ENCODE peak calls at places on chromosomes 7 and 10, in seven cellular contexts. One of them, this sample, is unnamed.

GRCh38 chr10:75395171-75395954 is 6.2 kb downstream of the ZNF503 start:
- DNase-seq in hepatocyte: peak; percentile 89
- DNase-seq in dorsolateral prefrontal cortex: no peak
- DNase-seq in Panc1: no peak
- DNase-seq in heart right ventricle: peak; percentile 71
- DNase-seq in heart left ventricle: peak; percentile 56
- DNase-seq in fibroblast of mammary gland: peak; percentile 21
- DNase-seq in this sample: no peak

GRCh38 chr10:102665904-102666509 is 21.7 kb downstream of the TRIM8 start:
- DNase-seq in hepatocyte: no peak
- DNase-seq in dorsolateral prefrontal cortex: no peak
- DNase-seq in Panc1: no peak
- DNase-seq in heart right ventricle: no peak
- DNase-seq in heart left ventricle: no peak
- DNase-seq in fibroblast of mammary gland: no peak
- DNase-seq in this sample: no peak

GRCh38 chr7:108592633-108593277 is 23.1 kb downstream of the DNAJB9 start:
- DNase-seq in hepatocyte: peak; percentile 45
- DNase-seq in dorsolateral prefrontal cortex: peak; percentile 51
- DNase-seq in Panc1: no peak
- DNase-seq in heart right ventricle: no peak
- DNase-seq in heart left ventricle: no peak
- DNase-seq in fibroblast of mammary gland: no peak
- DNase-seq in this sample: no peak

GRCh38 chr10:132353456-132354355 is 21.7 kb downstream of the LRRC27 start:
- DNase-seq in hepatocyte: no peak
- DNase-seq in dorsolateral prefrontal cortex: peak; percentile 25
- DNase-seq in Panc1: no peak
- DNase-seq in heart right ventricle: no peak
- DNase-seq in heart left ventricle: no peak
- DNase-seq in fibroblast of mammary gland: no peak
- DNase-seq in this sample: no peak

GRCh38 chr10:78316451-78316931 is 282.8 kb downstream of the RPS24 start:
- DNase-seq in hepatocyte: peak; percentile 53
- DNase-seq in dorsolateral prefrontal cortex: no peak
- DNase-seq in Panc1: no peak
- DNase-seq in heart right ventricle: peak; percentile 49
- DNase-seq in heart left ventricle: no peak
- DNase-seq in fibroblast of mammary gland: peak; percentile 63
- DNase-seq in this sample: peak; percentile 42

GRCh38 chr7:28640026-28640425 is 227.7 kb downstream of the CREB5 start:
- DNase-seq in hepatocyte: peak; percentile 33
- DNase-seq in dorsolateral prefrontal cortex: no peak
- DNase-seq in Panc1: no peak
- DNase-seq in heart right ventricle: no peak
- DNase-seq in heart left ventricle: no peak
- DNase-seq in fibroblast of mammary gland: no peak
- DNase-seq in this sample: no peak

GRCh38 chr10:103934308-103934707 is 16.3 kb upstream of the STN1 start:
- DNase-seq in hepatocyte: no peak
- DNase-seq in dorsolateral prefrontal cortex: no peak
- DNase-seq in Panc1: no peak
- DNase-seq in heart right ventricle: no peak
- DNase-seq in heart left ventricle: no peak
- DNase-seq in fibroblast of mammary gland: no peak
- DNase-seq in this sample: no peak

GRCh38 chr10:36349445-36350063 is 707.5 kb upstream of the FZD8 start:
- DNase-seq in hepatocyte: peak; percentile 48
- DNase-seq in dorsolateral prefrontal cortex: no peak
- DNase-seq in Panc1: no peak
- DNase-seq in heart right ventricle: no peak
- DNase-seq in heart left ventricle: peak; percentile 21
- DNase-seq in fibroblast of mammary gland: peak; percentile 83
- DNase-seq in this sample: peak; percentile 12

GRCh38 chr7:2729893-2730716 is 42.1 kb downstream of the AMZ1 start:
- DNase-seq in hepatocyte: no peak
- DNase-seq in dorsolateral prefrontal cortex: peak; percentile 80
- DNase-seq in Panc1: no peak
- DNase-seq in heart right ventricle: no peak
- DNase-seq in heart left ventricle: no peak
- DNase-seq in fibroblast of mammary gland: no peak
- DNase-seq in this sample: no peak

GRCh38 chr10:93746844-93747284 is 10.9 kb upstream of the LGI1 start:
- DNase-seq in hepatocyte: peak; percentile 72
- DNase-seq in dorsolateral prefrontal cortex: no peak
- DNase-seq in Panc1: peak; percentile 92
- DNase-seq in heart right ventricle: no peak
- DNase-seq in heart left ventricle: no peak
- DNase-seq in fibroblast of mammary gland: peak; percentile 83
- DNase-seq in this sample: peak; percentile 95

GRCh38 chr7:136326045-136326610 is 349.0 kb upstream of the MTPN start:
- DNase-seq in hepatocyte: no peak
- DNase-seq in dorsolateral prefrontal cortex: no peak
- DNase-seq in Panc1: no peak
- DNase-seq in heart right ventricle: no peak
- DNase-seq in heart left ventricle: no peak
- DNase-seq in fibroblast of mammary gland: no peak
- DNase-seq in this sample: no peak

GRCh38 chr10:110600487-110601101 is 33.1 kb downstream of the SMC3 start:
- DNase-seq in hepatocyte: peak; percentile 69
- DNase-seq in dorsolateral prefrontal cortex: no peak
- DNase-seq in Panc1: peak; percentile 57
- DNase-seq in heart right ventricle: no peak
- DNase-seq in heart left ventricle: no peak
- DNase-seq in fibroblast of mammary gland: peak; percentile 71
- DNase-seq in this sample: peak; percentile 36

GRCh38 chr10:110591760-110592159 is 24.3 kb downstream of the SMC3 start:
- DNase-seq in hepatocyte: no peak
- DNase-seq in dorsolateral prefrontal cortex: no peak
- DNase-seq in Panc1: no peak
- DNase-seq in heart right ventricle: no peak
- DNase-seq in heart left ventricle: no peak
- DNase-seq in fibroblast of mammary gland: no peak
- DNase-seq in this sample: no peak

DNA sequence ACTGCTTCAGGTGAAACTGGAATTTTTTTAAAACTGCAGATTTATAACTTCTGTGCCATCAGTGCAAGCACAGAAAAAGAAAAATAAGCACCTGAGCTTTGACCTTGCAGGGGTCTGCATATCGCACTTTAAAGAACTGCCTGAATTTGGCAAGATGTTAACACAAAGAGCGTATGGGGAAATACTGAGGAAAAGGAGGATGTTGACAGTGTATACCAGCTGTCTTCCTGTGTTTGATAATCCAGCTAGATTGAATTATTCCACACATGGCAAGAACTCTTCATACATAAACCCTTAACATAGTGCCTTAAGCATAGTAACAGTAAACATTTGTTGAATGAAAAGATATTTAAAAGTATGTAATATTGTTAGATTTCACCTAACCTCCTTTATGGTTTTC is 30.0 kb downstream of the SMC3 start:
- DNase-seq in hepatocyte: no peak
- DNase-seq in dorsolateral prefrontal cortex: no peak
- DNase-seq in Panc1: no peak
- DNase-seq in heart right ventricle: no peak
- DNase-seq in heart left ventricle: no peak
- DNase-seq in fibroblast of mammary gland: no peak
- DNase-seq in this sample: no peak
- TF ChIP-seq CTCF in hepatocyte: no peak
- TF ChIP-seq CTCF in dorsolateral prefrontal cortex: no peak
- TF ChIP-seq CTCF in Panc1: no peak
- TF ChIP-seq CTCF in heart right ventricle: no peak
- TF ChIP-seq CTCF in heart left ventricle: no peak
- TF ChIP-seq CTCF in fibroblast of mammary gland: no peak
- TF ChIP-seq CTCF in this sample: no peak

GRCh38 chr7:106452031-106452851 is 167.5 kb upstream of the NAMPT start:
- DNase-seq in hepatocyte: no peak
- DNase-seq in dorsolateral prefrontal cortex: no peak
- DNase-seq in Panc1: no peak
- DNase-seq in heart right ventricle: no peak
- DNase-seq in heart left ventricle: no peak
- DNase-seq in fibroblast of mammary gland: no peak
- DNase-seq in this sample: no peak

GRCh38 chr7:106448992-106449859 is 164.4 kb upstream of the NAMPT start:
- DNase-seq in hepatocyte: no peak
- DNase-seq in dorsolateral prefrontal cortex: no peak
- DNase-seq in Panc1: no peak
- DNase-seq in heart right ventricle: no peak
- DNase-seq in heart left ventricle: no peak
- DNase-seq in fibroblast of mammary gland: no peak
- DNase-seq in this sample: no peak

GRCh38 chr7:106451171-106451570 is 166.4 kb upstream of the NAMPT start:
- DNase-seq in hepatocyte: no peak
- DNase-seq in dorsolateral prefrontal cortex: no peak
- DNase-seq in Panc1: no peak
- DNase-seq in heart right ventricle: no peak
- DNase-seq in heart left ventricle: no peak
- DNase-seq in fibroblast of mammary gland: no peak
- DNase-seq in this sample: no peak

GRCh38 chr7:106448346-106448991 is 163.7 kb upstream of the NAMPT start:
- DNase-seq in hepatocyte: no peak
- DNase-seq in dorsolateral prefrontal cortex: no peak
- DNase-seq in Panc1: no peak
- DNase-seq in heart right ventricle: no peak
- DNase-seq in heart left ventricle: no peak
- DNase-seq in fibroblast of mammary gland: no peak
- DNase-seq in this sample: no peak

DNA sequence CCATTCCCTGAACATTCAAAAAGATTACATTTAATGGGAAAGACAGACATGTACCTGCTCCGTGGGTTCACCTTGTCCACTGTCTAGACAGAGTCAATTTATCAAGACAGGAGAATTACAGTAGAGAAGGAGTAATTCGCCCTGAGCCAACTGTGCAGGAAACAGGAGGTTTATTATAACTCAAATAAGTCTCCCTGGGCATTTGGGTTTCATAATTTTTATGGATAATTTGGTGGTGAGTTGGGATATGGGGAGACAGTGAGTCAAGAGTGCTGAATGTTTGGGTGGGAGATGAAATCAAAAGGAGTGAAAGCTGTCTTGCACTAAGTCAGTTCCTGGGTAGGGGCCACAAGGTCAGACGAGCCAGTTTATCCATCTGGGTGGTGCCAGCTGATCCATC is 165.9 kb upstream of the NAMPT start:
- DNase-seq in hepatocyte: no peak
- DNase-seq in dorsolateral prefrontal cortex: no peak
- DNase-seq in Panc1: no peak
- DNase-seq in heart right ventricle: no peak
- DNase-seq in heart left ventricle: no peak
- DNase-seq in fibroblast of mammary gland: peak; percentile 50
- DNase-seq in this sample: no peak
- H3K4me3 ChIP-seq in hepatocyte: no peak overlapping the region
- H3K4me3 ChIP-seq in dorsolateral prefrontal cortex: no peak overlapping the region
- H3K4me3 ChIP-seq in Panc1: no peak overlapping the region
- H3K4me3 ChIP-seq in heart right ventricle: no peak overlapping the region
- H3K4me3 ChIP-seq in heart left ventricle: no peak overlapping the region
- H3K4me3 ChIP-seq in fibroblast of mammary gland: no peak overlapping the region
- H3K4me3 ChIP-seq in this sample: no peak overlapping the region

DNA sequence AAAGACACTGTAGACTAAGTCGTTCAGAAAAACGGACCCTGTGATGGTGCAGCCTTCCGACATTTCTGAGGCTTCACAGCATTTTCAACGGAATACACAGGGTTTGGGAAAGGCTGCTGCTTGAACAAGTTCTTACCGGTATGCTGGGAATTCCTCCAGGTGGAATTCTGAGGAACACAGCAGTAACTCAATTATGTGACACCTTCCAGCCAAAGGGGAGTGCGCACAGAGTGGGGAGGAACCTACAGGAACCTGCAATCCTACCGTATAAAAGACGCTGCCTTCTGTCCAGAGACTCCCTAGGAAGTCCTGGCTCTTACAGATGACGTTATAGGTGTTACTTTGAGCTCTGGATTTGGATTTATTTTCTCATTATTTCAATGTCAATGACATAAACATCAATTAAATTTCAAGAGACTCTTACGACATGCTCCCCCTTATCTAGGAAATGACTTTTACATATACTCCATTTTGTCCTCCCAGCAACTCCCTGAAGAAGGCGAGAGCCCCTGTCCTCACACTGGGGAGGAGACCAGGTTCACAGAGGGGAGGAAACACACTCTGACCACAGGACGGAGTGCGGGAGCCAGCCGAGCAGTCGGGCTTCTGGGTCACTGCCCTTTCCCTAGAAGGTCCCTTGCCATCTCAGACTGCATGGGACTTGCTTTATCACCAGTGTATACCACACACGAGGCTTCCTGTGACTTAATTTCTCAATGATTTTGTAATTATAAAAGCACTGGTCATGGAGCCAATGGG is 27.9 kb downstream of the VIPR2 start:
- DNase-seq in hepatocyte: no peak
- DNase-seq in dorsolateral prefrontal cortex: peak; percentile 5
- DNase-seq in Panc1: no peak
- DNase-seq in heart right ventricle: no peak
- DNase-seq in heart left ventricle: no peak
- DNase-seq in fibroblast of mammary gland: no peak
- DNase-seq in this sample: no peak
- TF ChIP-seq CTCF in hepatocyte: no peak
- TF ChIP-seq CTCF in dorsolateral prefrontal cortex: no peak
- TF ChIP-seq CTCF in Panc1: no peak
- TF ChIP-seq CTCF in heart right ventricle: no peak
- TF ChIP-seq CTCF in heart left ventricle: no peak
- TF ChIP-seq CTCF in fibroblast of mammary gland: no peak
- TF ChIP-seq CTCF in this sample: no peak

GRCh38 chr10:29535012-29535777 is 99.6 kb downstream of the SVIL start:
- DNase-seq in hepatocyte: peak; percentile 81
- DNase-seq in dorsolateral prefrontal cortex: no peak
- DNase-seq in Panc1: peak; percentile 22
- DNase-seq in heart right ventricle: peak; percentile 56
- DNase-seq in heart left ventricle: peak; percentile 53
- DNase-seq in fibroblast of mammary gland: peak; percentile 74
- DNase-seq in this sample: peak; percentile 70

GRCh38 chr10:29535778-29536459 is 98.9 kb downstream of the SVIL start:
- DNase-seq in hepatocyte: no peak
- DNase-seq in dorsolateral prefrontal cortex: no peak
- DNase-seq in Panc1: no peak
- DNase-seq in heart right ventricle: no peak
- DNase-seq in heart left ventricle: no peak
- DNase-seq in fibroblast of mammary gland: no peak
- DNase-seq in this sample: no peak

GRCh38 chr10:29533696-29534285 is 101.0 kb downstream of the SVIL start:
- DNase-seq in hepatocyte: no peak
- DNase-seq in dorsolateral prefrontal cortex: no peak
- DNase-seq in Panc1: no peak
- DNase-seq in heart right ventricle: no peak
- DNase-seq in heart left ventricle: no peak
- DNase-seq in fibroblast of mammary gland: peak; percentile 20
- DNase-seq in this sample: no peak

GRCh38 chr10:29533046-29533445 is 101.7 kb downstream of the SVIL start:
- DNase-seq in hepatocyte: no peak
- DNase-seq in dorsolateral prefrontal cortex: no peak
- DNase-seq in Panc1: no peak
- DNase-seq in heart right ventricle: no peak
- DNase-seq in heart left ventricle: no peak
- DNase-seq in fibroblast of mammary gland: no peak
- DNase-seq in this sample: no peak

DNA sequence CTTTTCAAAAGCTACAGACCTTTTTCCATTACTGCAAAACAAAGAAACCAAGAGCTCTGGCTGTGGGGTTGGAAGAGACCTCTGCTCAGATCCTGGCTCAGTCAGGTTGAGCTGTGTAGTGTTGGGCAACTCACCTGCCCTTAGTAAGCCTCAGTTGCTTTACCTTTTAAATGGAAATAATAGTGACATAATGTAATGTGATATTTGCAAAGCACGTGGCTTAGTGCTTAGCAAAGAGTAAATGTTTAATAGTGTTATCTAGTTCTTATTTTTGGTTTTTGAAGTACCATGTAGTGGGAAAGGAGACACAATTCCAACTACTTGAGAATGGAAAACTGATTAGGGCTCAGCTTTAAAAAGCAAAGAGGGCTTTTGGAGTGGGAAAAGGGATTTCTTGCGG is 100.2 kb downstream of the SVIL start:
- DNase-seq in hepatocyte: no peak
- DNase-seq in dorsolateral prefrontal cortex: no peak
- DNase-seq in Panc1: no peak
- DNase-seq in heart right ventricle: no peak
- DNase-seq in heart left ventricle: no peak
- DNase-seq in fibroblast of mammary gland: no peak
- DNase-seq in this sample: no peak
- H3K4me3 ChIP-seq in hepatocyte: no peak overlapping the region
- H3K4me3 ChIP-seq in dorsolateral prefrontal cortex: no peak overlapping the region
- H3K4me3 ChIP-seq in Panc1: no peak overlapping the region
- H3K4me3 ChIP-seq in heart right ventricle: no peak overlapping the region
- H3K4me3 ChIP-seq in heart left ventricle: no peak overlapping the region
- H3K4me3 ChIP-seq in fibroblast of mammary gland: no peak overlapping the region
- H3K4me3 ChIP-seq in this sample: no peak overlapping the region